ENCODE peak calls at places on chromosomes 11 and 22, in six cellular contexts. One of them, this sample, is unnamed.
A peak's percentile ranks its signal among the peaks of the same experiment; 100 is the strongest.

GRCh38 chr22:37752189-37753061 is 55.3 kb upstream of the GCAT start:
- DNase-seq in cardiac muscle cell: no peak
- DNase-seq in M059J: peak; percentile 99
- DNase-seq in activated B cell treated with CpG ODN at 0.5 μM for 24 hours: no peak
- DNase-seq in activated CD4-positive, alpha-beta T cell treated with anti-CD3 and anti-CD28 coated beads for 1 hour: no peak
- DNase-seq in RCC 7860: peak; percentile 95
- DNase-seq in this sample: peak; percentile 90

GRCh38 chr22:20433686-20434241 is 3.9 kb downstream of the SCARF2 start:
- DNase-seq in cardiac muscle cell: no peak
- DNase-seq in M059J: no peak
- DNase-seq in activated B cell treated with CpG ODN at 0.5 μM for 24 hours: no peak
- DNase-seq in activated CD4-positive, alpha-beta T cell treated with anti-CD3 and anti-CD28 coated beads for 1 hour: no peak
- DNase-seq in RCC 7860: no peak
- DNase-seq in this sample: no peak

GRCh38 chr11:43578346-43579170 is 102.0 kb upstream of the HSD17B12 start:
- DNase-seq in cardiac muscle cell: no peak
- DNase-seq in M059J: peak; percentile 71
- DNase-seq in activated B cell treated with CpG ODN at 0.5 μM for 24 hours: no peak
- DNase-seq in activated CD4-positive, alpha-beta T cell treated with anti-CD3 and anti-CD28 coated beads for 1 hour: no peak
- DNase-seq in RCC 7860: no peak
- DNase-seq in this sample: no peak

GRCh38 chr11:83021780-83022125 is 49.9 kb downstream of the RAB30 start:
- DNase-seq in cardiac muscle cell: no peak
- DNase-seq in M059J: no peak
- DNase-seq in activated B cell treated with CpG ODN at 0.5 μM for 24 hours: no peak
- DNase-seq in activated CD4-positive, alpha-beta T cell treated with anti-CD3 and anti-CD28 coated beads for 1 hour: no peak
- DNase-seq in RCC 7860: no peak
- DNase-seq in this sample: no peak

GRCh38 chr11:12330491-12331231 is 46.7 kb upstream of the PARVA start:
- DNase-seq in cardiac muscle cell: peak; percentile 20
- DNase-seq in M059J: no peak
- DNase-seq in activated B cell treated with CpG ODN at 0.5 μM for 24 hours: no peak
- DNase-seq in activated CD4-positive, alpha-beta T cell treated with anti-CD3 and anti-CD28 coated beads for 1 hour: no peak
- DNase-seq in RCC 7860: no peak
- DNase-seq in this sample: no peak

GRCh38 chr11:34053161-34053686 is 1.7 kb downstream of the CAPRIN1 start:
- DNase-seq in cardiac muscle cell: peak; percentile 80
- DNase-seq in M059J: peak; percentile 78
- DNase-seq in activated B cell treated with CpG ODN at 0.5 μM for 24 hours: peak; percentile 58
- DNase-seq in activated CD4-positive, alpha-beta T cell treated with anti-CD3 and anti-CD28 coated beads for 1 hour: peak; percentile 65
- DNase-seq in RCC 7860: peak; percentile 40
- DNase-seq in this sample: peak; percentile 55

GRCh38 chr22:38921126-38921525 is 36.3 kb upstream of the APOBEC3A start:
- DNase-seq in cardiac muscle cell: no peak
- DNase-seq in M059J: no peak
- DNase-seq in activated B cell treated with CpG ODN at 0.5 μM for 24 hours: no peak
- DNase-seq in activated CD4-positive, alpha-beta T cell treated with anti-CD3 and anti-CD28 coated beads for 1 hour: no peak
- DNase-seq in RCC 7860: no peak
- DNase-seq in this sample: peak; percentile 65

GRCh38 chr11:41451011-41451410 is 8.4 kb downstream of the LRRC4C start:
- DNase-seq in cardiac muscle cell: no peak
- DNase-seq in M059J: no peak
- DNase-seq in activated B cell treated with CpG ODN at 0.5 μM for 24 hours: no peak
- DNase-seq in activated CD4-positive, alpha-beta T cell treated with anti-CD3 and anti-CD28 coated beads for 1 hour: no peak
- DNase-seq in RCC 7860: no peak
- DNase-seq in this sample: no peak

GRCh38 chr11:91641153-91641552 is 583.5 kb upstream of the FAT3 start:
- DNase-seq in cardiac muscle cell: no peak
- DNase-seq in M059J: no peak
- DNase-seq in activated B cell treated with CpG ODN at 0.5 μM for 24 hours: no peak
- DNase-seq in activated CD4-positive, alpha-beta T cell treated with anti-CD3 and anti-CD28 coated beads for 1 hour: no peak
- DNase-seq in RCC 7860: no peak
- DNase-seq in this sample: no peak

GRCh38 chr11:12643029-12643428 is 31.2 kb upstream of the TEAD1 start:
- DNase-seq in cardiac muscle cell: no peak
- DNase-seq in M059J: no peak
- DNase-seq in activated B cell treated with CpG ODN at 0.5 μM for 24 hours: no peak
- DNase-seq in activated CD4-positive, alpha-beta T cell treated with anti-CD3 and anti-CD28 coated beads for 1 hour: no peak
- DNase-seq in RCC 7860: no peak
- DNase-seq in this sample: no peak

GRCh38 chr11:131408011-131408640 is 37.7 kb downstream of the NTM start:
- DNase-seq in cardiac muscle cell: peak; percentile 27
- DNase-seq in M059J: peak; percentile 15
- DNase-seq in activated B cell treated with CpG ODN at 0.5 μM for 24 hours: no peak
- DNase-seq in activated CD4-positive, alpha-beta T cell treated with anti-CD3 and anti-CD28 coated beads for 1 hour: no peak
- DNase-seq in RCC 7860: peak; percentile 30
- DNase-seq in this sample: peak; percentile 30

GRCh38 chr11:76744186-76745058 is 38.7 kb upstream of the TSKU start:
- DNase-seq in cardiac muscle cell: no peak
- DNase-seq in M059J: no peak
- DNase-seq in activated B cell treated with CpG ODN at 0.5 μM for 24 hours: no peak
- DNase-seq in activated CD4-positive, alpha-beta T cell treated with anti-CD3 and anti-CD28 coated beads for 1 hour: no peak
- DNase-seq in RCC 7860: no peak
- DNase-seq in this sample: peak; percentile 54

GRCh38 chr22:35314161-35314942 is 14.7 kb downstream of the TOM1 start:
- DNase-seq in cardiac muscle cell: no peak
- DNase-seq in M059J: no peak
- DNase-seq in activated B cell treated with CpG ODN at 0.5 μM for 24 hours: peak; percentile 10
- DNase-seq in activated CD4-positive, alpha-beta T cell treated with anti-CD3 and anti-CD28 coated beads for 1 hour: no peak
- DNase-seq in RCC 7860: no peak
- DNase-seq in this sample: no peak

GRCh38 chr11:124832571-124832970 is 32.4 kb upstream of the MSANTD2 start:
- DNase-seq in cardiac muscle cell: no peak
- DNase-seq in M059J: peak; percentile 76
- DNase-seq in activated B cell treated with CpG ODN at 0.5 μM for 24 hours: no peak
- DNase-seq in activated CD4-positive, alpha-beta T cell treated with anti-CD3 and anti-CD28 coated beads for 1 hour: no peak
- DNase-seq in RCC 7860: no peak
- DNase-seq in this sample: no peak

GRCh38 chr11:3616721-3617460 is 24.9 kb downstream of the ART5 start:
- DNase-seq in cardiac muscle cell: no peak
- DNase-seq in M059J: no peak
- DNase-seq in activated B cell treated with CpG ODN at 0.5 μM for 24 hours: no peak
- DNase-seq in activated CD4-positive, alpha-beta T cell treated with anti-CD3 and anti-CD28 coated beads for 1 hour: no peak
- DNase-seq in RCC 7860: no peak
- DNase-seq in this sample: no peak

GRCh38 chr22:43974028-43974545 is 18.8 kb downstream of the SAMM50 start:
- DNase-seq in cardiac muscle cell: no peak
- DNase-seq in M059J: no peak
- DNase-seq in activated B cell treated with CpG ODN at 0.5 μM for 24 hours: no peak
- DNase-seq in activated CD4-positive, alpha-beta T cell treated with anti-CD3 and anti-CD28 coated beads for 1 hour: no peak
- DNase-seq in RCC 7860: no peak
- DNase-seq in this sample: no peak

GRCh38 chr11:69086152-69086551 is 37.4 kb downstream of the TPCN2 start:
- DNase-seq in cardiac muscle cell: no peak
- DNase-seq in M059J: no peak
- DNase-seq in activated B cell treated with CpG ODN at 0.5 μM for 24 hours: no peak
- DNase-seq in activated CD4-positive, alpha-beta T cell treated with anti-CD3 and anti-CD28 coated beads for 1 hour: no peak
- DNase-seq in RCC 7860: no peak
- DNase-seq in this sample: no peak

GRCh38 chr11:114019046-114019445 is 40.5 kb upstream of the ZBTB16 start:
- DNase-seq in cardiac muscle cell: no peak
- DNase-seq in M059J: no peak
- DNase-seq in activated B cell treated with CpG ODN at 0.5 μM for 24 hours: no peak
- DNase-seq in activated CD4-positive, alpha-beta T cell treated with anti-CD3 and anti-CD28 coated beads for 1 hour: no peak
- DNase-seq in RCC 7860: no peak
- DNase-seq in this sample: no peak

GRCh38 chr11:111320728-111321568 is 22.6 kb downstream of the POU2AF3 start:
- DNase-seq in cardiac muscle cell: peak; percentile 36
- DNase-seq in M059J: no peak
- DNase-seq in activated B cell treated with CpG ODN at 0.5 μM for 24 hours: no peak
- DNase-seq in activated CD4-positive, alpha-beta T cell treated with anti-CD3 and anti-CD28 coated beads for 1 hour: no peak
- DNase-seq in RCC 7860: no peak
- DNase-seq in this sample: no peak

GRCh38 chr22:39098026-39098425 is 982 bp downstream of the APOBEC3H start:
- DNase-seq in cardiac muscle cell: peak; percentile 62
- DNase-seq in M059J: no peak
- DNase-seq in activated B cell treated with CpG ODN at 0.5 μM for 24 hours: no peak
- DNase-seq in activated CD4-positive, alpha-beta T cell treated with anti-CD3 and anti-CD28 coated beads for 1 hour: no peak
- DNase-seq in RCC 7860: no peak
- DNase-seq in this sample: no peak

GRCh38 chr11:62804310-62805043 is 763 bp downstream of the NXF1 start:
- DNase-seq in cardiac muscle cell: no peak
- DNase-seq in M059J: peak; percentile 53
- DNase-seq in activated B cell treated with CpG ODN at 0.5 μM for 24 hours: no peak
- DNase-seq in activated CD4-positive, alpha-beta T cell treated with anti-CD3 and anti-CD28 coated beads for 1 hour: no peak
- DNase-seq in RCC 7860: no peak
- DNase-seq in this sample: peak; percentile 38

GRCh38 chr11:77547863-77548551 is 41.7 kb upstream of the AQP11 start:
- DNase-seq in cardiac muscle cell: peak; percentile 81
- DNase-seq in M059J: peak; percentile 77
- DNase-seq in activated B cell treated with CpG ODN at 0.5 μM for 24 hours: no peak
- DNase-seq in activated CD4-positive, alpha-beta T cell treated with anti-CD3 and anti-CD28 coated beads for 1 hour: no peak
- DNase-seq in RCC 7860: peak; percentile 42
- DNase-seq in this sample: peak; percentile 24

GRCh38 chr11:8110396-8110795 is 29.4 kb downstream of the TUB start:
- DNase-seq in cardiac muscle cell: no peak
- DNase-seq in M059J: no peak
- DNase-seq in activated B cell treated with CpG ODN at 0.5 μM for 24 hours: no peak
- DNase-seq in activated CD4-positive, alpha-beta T cell treated with anti-CD3 and anti-CD28 coated beads for 1 hour: no peak
- DNase-seq in RCC 7860: no peak
- DNase-seq in this sample: no peak

GRCh38 chr11:62152245-62153086 is 28.7 kb downstream of the INCENP start:
- DNase-seq in cardiac muscle cell: no peak
- DNase-seq in M059J: no peak
- DNase-seq in activated B cell treated with CpG ODN at 0.5 μM for 24 hours: no peak
- DNase-seq in activated CD4-positive, alpha-beta T cell treated with anti-CD3 and anti-CD28 coated beads for 1 hour: no peak
- DNase-seq in RCC 7860: no peak
- DNase-seq in this sample: no peak